ENCODE peak calls at places on chromosomes 12 and 14, in ten cellular contexts. N, J, O, W, Y, X, S, B, I and U are unnamed samples.

GRCh38 chr14:40417777-40418401 is 985.7 kb upstream of the FBXO33 start:
- DNase-seq in W (no peak), B (no peak), O (no peak), Y (no peak), I (peak), N (peak), S (no peak), X (peak), J (no peak), U (peak)

GRCh38 chr14:51954657-51955056 is 34.7 kb upstream of the RTRAF start:
- DNase-seq in Y (no peak), I (peak), J (no peak), X (no peak), W (no peak), S (no peak), N (no peak), B (no peak), O (no peak), U (no peak)

GRCh38 chr14:93114713-93115068 is 1.0 kb downstream of the ITPK1 start:
- DNase-seq in N (peak), O (no peak), I (no peak), X (no peak), S (no peak), J (peak), W (no peak), B (no peak), Y (no peak), U (no peak)

GRCh38 chr14:69360438-69361108 is 37.5 kb downstream of the ERH start:
- DNase-seq in I (no peak), Y (no peak), N (no peak), X (no peak), O (no peak), W (no peak), J (no peak), S (no peak), B (no peak), U (no peak)

GRCh38 chr14:64758711-64759554 is 54.7 kb downstream of the PLEKHG3 start:
- DNase-seq in W (no peak), I (peak), S (no peak), O (no peak), J (no peak), N (no peak), Y (peak), B (peak), X (no peak), U (no peak)

GRCh38 chr12:72018036-72018435 is 79.4 kb downstream of the TPH2 start:
- DNase-seq in N (no peak), X (no peak), W (no peak), J (no peak), I (no peak), O (no peak), S (no peak), B (no peak), Y (no peak), U (no peak)

GRCh38 chr12:25585021-25585523 is 32.0 kb upstream of the LMNTD1 start:
- DNase-seq in Y (no peak), I (no peak), B (peak), W (no peak), N (no peak), X (no peak), S (no peak), O (no peak), J (peak), U (no peak)

GRCh38 chr14:31968107-31968810 is 108.8 kb upstream of the ARHGAP5 start:
- DNase-seq in X (no peak), O (no peak), Y (no peak), W (no peak), J (no peak), N (no peak), I (no peak), S (no peak), B (no peak), U (no peak)

GRCh38 chr14:91872517-91873470 is 5.5 kb upstream of the TC2N start:
- DNase-seq in Y (no peak), J (peak), O (peak), I (peak), N (no peak), X (no peak), B (peak), S (no peak), W (peak), U (no peak)

GRCh38 chr14:66284346-66284745 is 201.8 kb upstream of the CCDC196 start:
- DNase-seq in W (no peak), I (peak), N (no peak), B (peak), J (no peak), Y (no peak), S (no peak), X (no peak), O (no peak), U (no peak)

GRCh38 chr12:86647800-86648199 is 391.6 kb upstream of the MGAT4C start:
- DNase-seq in S (no peak), B (no peak), W (no peak), O (no peak), Y (no peak), X (no peak), J (no peak), I (peak), N (no peak), U (no peak)

GRCh38 chr14:97426776-97427175 is 629.6 kb downstream of the VRK1 start:
- DNase-seq in N (no peak), B (no peak), S (no peak), O (no peak), J (no peak), I (no peak), X (no peak), Y (no peak), W (no peak), U (no peak)

GRCh38 chr12:44774815-44775411 is 101.2 kb downstream of the NELL2 start:
- DNase-seq in S (peak), X (peak), I (peak), J (no peak), Y (peak), W (no peak), O (peak), N (peak), B (no peak), U (peak)

GRCh38 chr12:55712154-55712553 is 3.7 kb upstream of the BLOC1S1 start:
- DNase-seq in N (no peak), I (no peak), B (no peak), X (no peak), W (no peak), J (no peak), O (no peak), Y (no peak), S (no peak), U (no peak)

GRCh38 chr14:73059326-73059725 is 992 bp downstream of the RBM25 start:
- DNase-seq in S (no peak), W (no peak), B (no peak), Y (no peak), N (no peak), O (no peak), X (no peak), J (no peak), I (no peak), U (no peak)

GRCh38 chr14:65080954-65081747 is 21.2 kb downstream of the MAX start:
- DNase-seq in S (no peak), J (no peak), Y (no peak), O (no peak), N (no peak), X (no peak), I (no peak), B (no peak), W (no peak), U (no peak)

GRCh38 chr14:71961972-71962371 is 29.7 kb downstream of the RGS6 start:
- DNase-seq in X (no peak), J (no peak), S (no peak), N (no peak), Y (no peak), O (no peak), W (no peak), I (no peak), B (no peak), U (no peak)

GRCh38 chr12:25052191-25053020 is 103.5 kb upstream of the BCAT1 start:
- DNase-seq in Y (no peak), S (no peak), N (no peak), J (no peak), I (no peak), X (peak), W (no peak), B (no peak), O (peak), U (no peak)

GRCh38 chr14:69280746-69281291 is 20.9 kb downstream of the GALNT16 start:
- DNase-seq in I (no peak), N (no peak), O (no peak), X (no peak), W (no peak), S (no peak), J (no peak), B (no peak), Y (no peak), U (no peak)

GRCh38 chr14:92567173-92567725 is 53.7 kb downstream of the RIN3 start:
- DNase-seq in O (no peak), I (no peak), B (no peak), X (no peak), J (no peak), N (no peak), W (no peak), Y (no peak), S (no peak), U (no peak)

GRCh38 chr14:100234511-100234910 is 4.4 kb upstream of the YY1 start:
- DNase-seq in X (no peak), W (no peak), Y (no peak), O (peak), S (no peak), B (no peak), J (no peak), I (no peak), N (no peak), U (no peak)

GRCh38 chr12:107778383-107779015 is 4.0 kb downstream of the ASCL4 start:
- DNase-seq in S (no peak), B (no peak), J (no peak), Y (no peak), X (no peak), O (no peak), I (no peak), W (no peak), N (no peak), U (no peak)

GRCh38 chr14:21215130-21215878 is 53.9 kb downstream of the HNRNPC start:
- DNase-seq in X (no peak), N (no peak), W (no peak), S (no peak), O (no peak), I (no peak), Y (no peak), J (no peak), B (no peak), U (no peak)

GRCh38 chr12:5648692-5649338 is 216.9 kb downstream of the NTF3 start:
- DNase-seq in W (no peak), O (no peak), X (no peak), B (no peak), I (peak), N (peak), J (no peak), S (no peak), Y (no peak), U (no peak)

GRCh38 chr14:35368993-35369392 is 35.6 kb downstream of the NFKBIA start:
- DNase-seq in O (no peak), W (no peak), S (no peak), Y (no peak), X (no peak), N (no peak), J (no peak), B (no peak), I (no peak), U (no peak)

GRCh38 chr14:36771256-36771655 is 109.6 kb downstream of the PAX9 start:
- DNase-seq in I (peak), B (no peak), J (no peak), X (no peak), N (no peak), Y (no peak), O (no peak), S (no peak), W (no peak), U (no peak)

GRCh38 chr12:122848471-122849351 is 13.5 kb downstream of the HIP1R start:
- DNase-seq in Y (no peak), N (no peak), J (no peak), B (no peak), S (no peak), X (no peak), I (no peak), W (no peak), O (no peak), U (no peak)